ENCODE peak calls at places on chromosomes 5 and 9, in eight cellular contexts. I, D, L, Y, O, F, W and J are unnamed samples.
A peak's percentile ranks its signal among the peaks of the same experiment; 100 is the strongest.

GRCh38 chr5:107203231-107203630 is 467.5 kb downstream of the EFNA5 start:
- DNase-seq in I (no peak), D (no peak), L (no peak), Y (no peak), O (no peak), F (no peak), W (no peak), J (no peak)

GRCh38 chr5:27911216-27911615 is 872.8 kb upstream of the CDH9 start:
- DNase-seq in I (no peak), D (no peak), L (no peak), Y (no peak), O (no peak), F (no peak), W (no peak), J (no peak)

GRCh38 chr9:136412912-136413420 is 2.5 kb downstream of the PMPCA start:
- DNase-seq in I (no peak), D (no peak), L (no peak), Y (no peak), O (no peak), F (no peak), W (no peak), J (no peak)

GRCh38 chr5:74035521-74035937 is 409.5 kb downstream of the ARHGEF28 start:
- DNase-seq in I (no peak), D (peak; percentile 63), L (no peak), Y (no peak), O (peak; percentile 55), F (no peak), W (no peak), J (no peak)

GRCh38 chr5:176629853-176630680 is at the start of the genes EIF4E1B and SNCB:
- DNase-seq in I (no peak), D (no peak), L (no peak), Y (no peak), O (no peak), F (no peak), W (peak; percentile 90), J (peak; percentile 56)

GRCh38 chr9:100465765-100466164 is 7.2 kb upstream of the TMEFF1 start:
- DNase-seq in I (no peak), D (no peak), L (no peak), Y (no peak), O (no peak), F (no peak), W (no peak), J (no peak)

GRCh38 chr9:113611461-113612215 is 148.1 kb downstream of the RGS3 start:
- DNase-seq in I (no peak), D (no peak), L (no peak), Y (no peak), O (no peak), F (no peak), W (no peak), J (no peak)

GRCh38 chr9:105091004-105091640 is 153.3 kb upstream of the SLC44A1 start:
- DNase-seq in I (peak; percentile 6), D (no peak), L (no peak), Y (no peak), O (no peak), F (no peak), W (no peak), J (no peak)

GRCh38 chr5:37838933-37839341 is 904 bp downstream of the GDNF start:
- DNase-seq in I (no peak), D (no peak), L (no peak), Y (no peak), O (no peak), F (no peak), W (no peak), J (no peak)

GRCh38 chr5:37838152-37838932 is 1.5 kb downstream of the GDNF start:
- DNase-seq in I (no peak), D (peak; percentile 29), L (no peak), Y (no peak), O (no peak), F (no peak), W (peak; percentile 66), J (no peak)

GRCh38 chr5:37840036-37840909 is at the start of gene GDNF:
- DNase-seq in I (no peak), D (peak; percentile 47), L (no peak), Y (no peak), O (no peak), F (peak; percentile 43), W (peak; percentile 86), J (no peak)

GRCh38 chr5:37841223-37841622 is 1.4 kb upstream of the GDNF start:
- DNase-seq in I (no peak), D (no peak), L (no peak), Y (no peak), O (no peak), F (no peak), W (no peak), J (no peak)

DNA sequence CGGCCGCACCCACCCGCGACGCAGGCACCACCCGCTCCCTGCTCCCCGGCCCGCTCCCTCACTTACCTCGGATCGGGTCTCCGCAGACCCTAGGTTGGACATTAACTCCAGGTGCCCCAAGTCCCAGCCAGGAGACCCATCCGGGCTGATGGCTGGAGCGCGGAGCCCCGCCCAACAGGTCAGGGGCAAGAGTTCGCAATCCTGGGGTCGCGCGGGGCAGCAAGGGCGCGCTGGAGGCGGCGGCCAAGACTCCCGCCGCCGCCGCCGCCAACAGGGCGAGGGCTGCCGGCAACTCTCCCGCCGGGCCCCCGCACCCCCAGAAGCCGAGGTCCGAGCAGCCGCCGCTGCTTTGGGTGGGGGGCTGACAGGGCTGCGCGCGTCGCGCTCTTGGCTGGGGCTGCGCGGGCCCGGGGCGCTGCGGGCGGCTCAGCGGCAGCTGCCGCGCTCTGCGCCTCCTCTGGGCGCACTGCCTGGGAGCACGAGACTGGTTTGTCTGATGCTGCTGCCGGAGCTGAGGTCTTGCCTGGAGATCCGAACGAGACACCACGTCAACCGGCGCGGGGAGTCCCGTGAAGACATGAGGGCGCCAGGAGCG is 303 bp downstream of the GDNF start:
- DNase-seq in I (no peak), D (peak; percentile 67), L (no peak), Y (peak; percentile 89), O (no peak), F (peak; percentile 25), W (peak; percentile 80), J (no peak)
- H3K4me3 ChIP-seq in I (peak overlapping the region; percentile 46), D (peak overlapping the region; percentile 39), L (no peak overlapping the region), Y (peak overlapping the region; percentile 7), O (peak overlapping the region; percentile 36), F (peak overlapping the region; percentile 48), W (no peak overlapping the region), J (peak overlapping the region; percentile 57)

DNA sequence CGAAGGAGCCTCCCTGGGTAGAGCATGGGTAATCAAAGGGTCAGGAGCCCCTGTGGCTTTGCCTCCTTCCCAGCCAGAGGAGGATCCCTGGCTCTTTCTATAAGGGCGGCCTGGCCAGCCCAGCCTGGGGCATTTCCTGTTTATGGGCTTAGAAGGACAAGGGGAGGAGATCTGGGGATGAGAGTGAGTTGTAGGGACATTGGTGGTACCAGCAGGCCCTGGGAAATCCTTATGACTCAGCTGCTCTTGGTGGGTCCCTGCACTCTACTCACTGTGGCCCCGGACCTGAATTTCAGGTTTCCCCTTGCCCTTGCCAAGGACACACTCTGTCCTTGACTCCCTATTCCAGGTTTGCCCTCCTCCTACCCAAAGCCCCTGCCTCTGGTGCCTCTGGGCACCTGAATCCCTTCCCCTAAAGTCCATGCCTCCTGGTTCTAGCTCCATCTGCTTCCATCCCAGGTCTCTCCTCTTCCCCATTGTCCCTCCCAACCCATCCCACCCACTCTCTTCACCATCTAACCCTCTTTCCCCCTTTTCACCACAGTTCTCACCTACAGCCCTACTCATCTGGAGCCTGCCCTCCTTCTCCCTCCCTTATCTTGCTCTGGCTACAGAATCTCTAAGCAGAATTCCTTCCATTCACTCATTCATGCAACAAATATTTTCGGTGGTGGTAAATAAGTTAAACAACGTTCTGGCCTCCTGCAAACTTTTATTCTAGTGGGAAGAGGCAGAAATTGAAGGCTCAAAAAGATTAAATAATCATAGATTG is 34.9 kb downstream of the PCDH1 start:
- DNase-seq in I (no peak), D (no peak), L (no peak), Y (no peak), O (no peak), F (no peak), W (no peak), J (no peak)
- TF ChIP-seq POLR2A in I (no peak), D (no peak), L (no peak), Y (no peak), O (no peak), F (no peak), W (no peak), J (no peak)

GRCh38 chr9:81128701-81129100 is 560.6 kb downstream of the TLE1 start:
- DNase-seq in I (no peak), D (no peak), L (no peak), Y (no peak), O (no peak), F (no peak), W (no peak), J (no peak)

GRCh38 chr9:81132796-81133195 is 556.6 kb downstream of the TLE1 start:
- DNase-seq in I (no peak), D (no peak), L (no peak), Y (no peak), O (no peak), F (no peak), W (no peak), J (no peak)

GRCh38 chr9:81138173-81138572 is 551.2 kb downstream of the TLE1 start:
- DNase-seq in I (no peak), D (no peak), L (no peak), Y (no peak), O (no peak), F (no peak), W (no peak), J (no peak)

DNA sequence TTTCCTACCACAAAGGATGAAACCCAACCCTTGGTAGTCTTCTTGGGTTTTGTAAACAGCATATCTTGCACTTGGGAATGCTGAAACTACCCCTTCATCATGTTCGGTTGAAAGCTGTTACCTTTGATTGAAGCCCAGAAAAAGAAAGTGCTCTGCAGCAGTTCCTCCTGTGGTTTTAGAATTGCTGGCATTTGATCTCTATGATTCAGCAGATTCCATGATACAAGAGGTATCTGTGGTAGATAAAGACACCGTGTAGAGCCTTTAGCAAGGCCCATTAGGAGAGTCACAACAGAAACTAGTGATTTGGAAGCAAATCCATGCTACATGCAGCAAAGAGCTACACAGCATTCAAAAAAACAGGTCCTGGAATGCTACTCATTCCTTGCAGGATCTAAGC is 557.0 kb downstream of the TLE1 start:
- DNase-seq in I (no peak), D (no peak), L (no peak), Y (no peak), O (no peak), F (no peak), W (no peak), J (no peak)
- H3K4me3 ChIP-seq in I (no peak overlapping the region), D (no peak overlapping the region), L (no peak overlapping the region), Y (no peak overlapping the region), O (no peak overlapping the region), F (no peak overlapping the region), W (no peak overlapping the region), J (no peak overlapping the region)

GRCh38 chr9:19992556-19992955 is 203.7 kb upstream of the SLC24A2 start:
- DNase-seq in I (no peak), D (no peak), L (no peak), Y (no peak), O (no peak), F (no peak), W (no peak), J (no peak)

GRCh38 chr9:19998823-19999455 is 210.1 kb upstream of the SLC24A2 start:
- DNase-seq in I (no peak), D (no peak), L (no peak), Y (no peak), O (no peak), F (no peak), W (no peak), J (no peak)

GRCh38 chr9:19998153-19998552 is 209.3 kb upstream of the SLC24A2 start:
- DNase-seq in I (no peak), D (no peak), L (no peak), Y (no peak), O (no peak), F (no peak), W (no peak), J (no peak)

GRCh38 chr9:19994296-19994695 is 205.5 kb upstream of the SLC24A2 start:
- DNase-seq in I (no peak), D (no peak), L (no peak), Y (no peak), O (no peak), F (no peak), W (no peak), J (no peak)

DNA sequence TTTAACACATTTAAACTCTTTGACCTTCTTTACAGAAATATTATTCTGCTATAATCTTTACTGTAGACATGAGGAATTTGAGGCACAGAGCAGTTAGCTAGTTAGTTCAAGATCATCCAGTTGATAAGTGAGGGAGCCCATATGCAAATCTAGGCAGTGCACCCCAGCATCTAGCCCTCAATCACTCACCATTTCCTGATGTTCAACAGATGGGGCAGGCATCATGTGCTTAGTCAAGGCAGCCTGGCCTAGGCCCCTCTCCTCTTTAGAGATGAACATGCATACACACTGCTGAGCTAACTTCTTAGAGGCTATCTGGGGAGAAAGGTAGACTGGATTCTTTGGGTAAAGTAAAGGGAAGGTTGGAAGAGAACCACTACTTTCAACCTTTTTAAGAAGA is 206.8 kb upstream of the SLC24A2 start:
- DNase-seq in I (no peak), D (no peak), L (no peak), Y (no peak), O (no peak), F (no peak), W (no peak), J (no peak)
- TF ChIP-seq POLR2A in I (no peak), D (no peak), L (no peak), Y (no peak), O (no peak), F (no peak), W (no peak), J (no peak)